ENCODE peak calls at places on chromosomes 13 and 19, in four cellular contexts. F is nucleus accumbens; W is H9; Z is stimulated activated CD8-positive, alpha-beta memory T cell treated with anti-CD3 and anti-CD28 coated beads, Interleukin-15, amount 100 ng/mL, for 24 hours. T is an unnamed sample.

GRCh38 chr13:91809161-91809560 is 410.7 kb downstream of the GPC5 start:
- DNase-seq in F (no peak), W (no peak), Z (no peak), T (no peak)

GRCh38 chr13:50353651-50354415 is 338.6 kb downstream of the KCNRG start:
- DNase-seq in F (no peak), W (no peak), Z (no peak), T (no peak)

GRCh38 chr19:46392252-46392801 is 21.0 kb downstream of the CCDC8 start:
- DNase-seq in F (no peak), W (no peak), Z (no peak), T (no peak)

GRCh38 chr13:71149498-71150363 is 717.3 kb downstream of the DACH1 start:
- DNase-seq in F (no peak), W (no peak), Z (no peak), T (no peak)

GRCh38 chr19:4257025-4257424 is 10.1 kb downstream of the YJU2 start:
- DNase-seq in F (no peak), W (no peak), Z (no peak), T (no peak)

GRCh38 chr13:84096221-84096620 is 213.9 kb upstream of the SLITRK1 start:
- DNase-seq in F (no peak), W (no peak), Z (no peak), T (no peak)

GRCh38 chr13:36345438-36346221 is 564 bp downstream of the SPART start:
- DNase-seq in F (peak), W (peak), Z (peak), T (peak)

GRCh38 chr19:36939153-36939552 is 23.0 kb downstream of the ZNF568 start:
- DNase-seq in F (no peak), W (no peak), Z (no peak), T (no peak)

GRCh38 chr19:50819636-50820035 is 4.0 kb downstream of the KLK1 start:
- DNase-seq in F (no peak), W (no peak), Z (no peak), T (no peak)

GRCh38 chr19:17487240-17488121 is 17.2 kb downstream of the SLC27A1 start:
- DNase-seq in F (no peak), W (no peak), Z (no peak), T (no peak)

GRCh38 chr13:21050288-21051197 is 10.8 kb downstream of the LATS2 start:
- DNase-seq in F (no peak), W (no peak), Z (no peak), T (no peak)

GRCh38 chr19:29576761-29577661 is 29.1 kb upstream of the POP4 start:
- DNase-seq in F (no peak), W (peak), Z (no peak), T (no peak)

GRCh38 chr13:34046457-34046856 is 228.5 kb downstream of the RFC3 start:
- DNase-seq in F (no peak), W (no peak), Z (no peak), T (no peak)

GRCh38 chr19:2312819-2313501 is 5.0 kb upstream of the LINGO3 start:
- DNase-seq in F (peak), W (peak), Z (no peak), T (no peak)

GRCh38 chr19:12364391-12365093 is 941 bp downstream of the ZNF442 start:
- DNase-seq in F (peak), W (peak), Z (no peak), T (peak)

GRCh38 chr19:30519607-30520205 is 147.5 kb downstream of the ZNF536 start:
- DNase-seq in F (no peak), W (no peak), Z (no peak), T (no peak)

GRCh38 chr13:106233336-106233735 is 302.1 kb downstream of the EFNB2 start:
- DNase-seq in F (no peak), W (no peak), Z (no peak), T (no peak)

GRCh38 chr13:19596960-19597361 is 35.6 kb upstream of the TPTE2 start:
- DNase-seq in F (no peak), W (no peak), Z (no peak), T (no peak)

GRCh38 chr19:10961073-10961762 is 388 bp downstream of the SMARCA4 start:
- DNase-seq in F (peak), W (peak), Z (no peak), T (peak)

GRCh38 chr19:862529-863304 is 3.3 kb downstream of the CFD start:
- DNase-seq in F (peak), W (peak), Z (peak), T (no peak)

GRCh38 chr19:55600336-55601028 is 394 bp downstream of the ZNF524 start:
- DNase-seq in F (peak), W (no peak), Z (peak), T (peak)

GRCh38 chr13:36098080-36098479 is 33.1 kb downstream of the DCLK1 start:
- DNase-seq in F (no peak), W (no peak), Z (no peak), T (no peak)

GRCh38 chr19:23772668-23773063 is 14.0 kb upstream of the ZNF681 start:
- DNase-seq in F (no peak), W (no peak), Z (no peak), T (no peak)

GRCh38 chr13:23608704-23609413 is 38.6 kb downstream of the TNFRSF19 start:
- DNase-seq in F (peak), W (no peak), Z (no peak), T (peak)

GRCh38 chr13:90261343-90261742 is 1086.1 kb upstream of the MIR17HG start:
- DNase-seq in F (no peak), W (no peak), Z (no peak), T (no peak)

GRCh38 chr13:113801289-113801961 is 42.4 kb downstream of the TMEM255B start:
- DNase-seq in F (no peak), W (no peak), Z (no peak), T (no peak)

GRCh38 chr19:55657004-55657747 is 2.3 kb downstream of the U2AF2 start:
- DNase-seq in F (no peak), W (no peak), Z (no peak), T (no peak)

GRCh38 chr19:33460221-33460908 is 61.2 kb downstream of the PEPD start:
- DNase-seq in F (no peak), W (peak), Z (no peak), T (no peak)

GRCh38 chr13:112711528-112712265 is 21.9 kb downstream of the ATP11A start:
- DNase-seq in F (peak), W (peak), Z (no peak), T (peak)

GRCh38 chr13:37414667-37415066 is 183.9 kb downstream of the POSTN start:
- DNase-seq in F (no peak), W (peak), Z (no peak), T (no peak)

GRCh38 chr19:7456964-7457541 is 31.8 kb downstream of the PEX11G start:
- DNase-seq in F (no peak), W (no peak), Z (no peak), T (no peak)

T was measured in G401.